ENCODE peak calls at places on chromosome 21, in six cellular contexts. R is upper lobe of left lung, U is lung, Z is tibial nerve, P is AG10803, F is HFF-Myc. I is an unnamed sample.

GRCh38 chr21:38819719-38820147 is 14.0 kb downstream of the ETS2 start:
- DNase-seq in R (no peak), U (peak), Z (no peak), P (peak), F (no peak), I (no peak)

GRCh38 chr21:35658242-35658641 is 402.1 kb downstream of the SETD4 start:
- DNase-seq in R (no peak), U (no peak), Z (no peak), P (peak), F (peak), I (peak)

GRCh38 chr21:35349378-35350080 is 300.4 kb upstream of the RUNX1 start:
- DNase-seq in R (no peak), U (no peak), Z (no peak), P (peak), F (no peak), I (no peak)

GRCh38 chr21:17105972-17106371 is 406.9 kb upstream of the CXADR start:
- DNase-seq in R (no peak), U (no peak), Z (no peak), P (no peak), F (no peak), I (no peak)

GRCh38 chr21:38768385-38769071 is 37.2 kb upstream of the ETS2 start:
- DNase-seq in R (no peak), U (no peak), Z (no peak), P (peak), F (peak), I (no peak)

GRCh38 chr21:34031835-34032370 is 41.5 kb upstream of the MRPS6 start:
- DNase-seq in R (no peak), U (no peak), Z (no peak), P (no peak), F (no peak), I (no peak)

GRCh38 chr21:43667191-43667904 is 8.0 kb downstream of the RRP1B start:
- DNase-seq in R (no peak), U (no peak), Z (no peak), P (peak), F (no peak), I (peak)

GRCh38 chr21:34343347-34344057 is 20.3 kb upstream of the KCNE2 start:
- DNase-seq in R (no peak), U (no peak), Z (no peak), P (no peak), F (no peak), I (no peak)

GRCh38 chr21:31295676-31296075 is 48.4 kb downstream of the TIAM1 start:
- DNase-seq in R (no peak), U (no peak), Z (no peak), P (no peak), F (no peak), I (no peak)

GRCh38 chr21:40964691-40965090 is 117.7 kb upstream of the DSCAM start:
- DNase-seq in R (no peak), U (no peak), Z (no peak), P (no peak), F (no peak), I (no peak)

GRCh38 chr21:26171310-26172100 is 935 bp upstream of the APP start:
- DNase-seq in R (no peak), U (no peak), Z (no peak), P (no peak), F (no peak), I (no peak)

GRCh38 chr21:26167593-26167992 is 3.0 kb downstream of the APP start:
- DNase-seq in R (no peak), U (no peak), Z (no peak), P (no peak), F (no peak), I (no peak)

GRCh38 chr21:26170471-26171309 is at the start of gene APP:
- DNase-seq in R (peak), U (peak), Z (peak), P (peak), F (no peak), I (no peak)

GRCh38 chr21:26169611-26170470 is 729 bp downstream of the APP start:
- DNase-seq in R (peak), U (peak), Z (peak), P (peak), F (no peak), I (no peak)

DNA sequence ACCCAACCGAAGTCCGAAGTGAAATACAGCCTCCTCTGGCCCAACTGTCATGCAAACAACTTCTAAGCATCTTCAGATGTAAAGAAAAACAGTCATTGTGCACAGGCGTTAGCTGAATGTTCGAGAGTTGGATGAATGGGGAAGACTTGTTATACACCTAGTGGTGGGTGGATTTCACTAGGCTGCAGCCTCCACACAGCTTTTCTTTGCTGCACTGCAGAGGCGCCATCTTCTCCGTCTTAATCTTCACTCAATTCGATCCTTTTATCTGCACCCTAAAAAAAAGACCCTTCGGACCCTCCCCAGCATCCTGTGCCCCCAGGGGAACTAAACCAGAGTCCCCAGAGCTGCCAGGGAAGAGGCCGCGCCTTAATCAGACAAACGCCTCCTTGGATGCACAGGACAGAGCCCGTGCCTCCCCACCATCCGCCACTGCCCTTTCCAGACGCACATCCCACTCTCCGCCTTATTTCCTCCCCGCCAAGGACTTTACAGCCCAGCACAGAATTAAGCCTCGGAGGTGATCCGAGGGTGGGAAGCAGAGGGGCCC is 1.4 kb downstream of the APP start:
- DNase-seq in R (no peak), U (peak), Z (no peak), P (peak), F (no peak), I (no peak)
- TF ChIP-seq CTCF in R (peak), U (no peak), Z (peak), P (peak), F (peak), I (peak)

DNA sequence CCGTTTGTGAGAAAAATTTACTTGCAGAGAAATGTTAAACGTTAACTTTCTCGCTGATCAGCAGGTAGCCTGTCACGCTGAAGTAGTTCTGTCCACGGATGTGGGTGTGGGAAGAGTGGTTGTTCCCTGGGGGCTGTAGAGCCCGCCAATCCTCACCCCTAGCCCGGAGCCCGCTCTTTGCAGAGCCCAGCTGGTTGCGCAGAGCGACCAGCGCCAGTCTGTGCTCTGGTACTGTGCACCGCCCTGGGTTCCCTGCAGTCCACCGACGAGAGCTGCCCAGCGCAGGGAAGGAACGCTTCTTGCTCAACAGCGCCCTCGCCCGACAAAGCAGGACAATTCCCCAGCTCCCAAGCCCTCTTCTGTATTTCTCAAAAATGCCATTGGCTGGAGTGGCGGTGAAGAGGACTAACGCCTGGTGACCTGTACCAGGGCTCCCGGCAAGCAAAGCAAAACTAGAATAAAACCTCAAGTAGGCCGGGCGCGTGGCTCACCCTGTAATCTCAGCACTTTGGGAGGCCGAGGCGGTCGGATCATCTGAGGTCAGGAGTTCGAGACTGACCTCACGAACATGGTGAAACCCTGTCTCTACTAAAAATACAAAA is 3.3 kb downstream of the RIPPLY3 start:
- DNase-seq in R (peak), U (peak), Z (peak), P (peak), F (peak), I (peak)
- H3K4me3 ChIP-seq in R (no peak), U (no peak), Z (no peak), P (peak), F (no peak), I (peak)

GRCh38 chr21:32562426-32562825 is 22.9 kb downstream of the TCP10L start:
- DNase-seq in R (no peak), U (no peak), Z (no peak), P (peak), F (peak), I (peak)
- TF ChIP-seq CTCF in R (no peak), U (no peak), Z (no peak), P (peak), F (peak), I (peak)

DNA sequence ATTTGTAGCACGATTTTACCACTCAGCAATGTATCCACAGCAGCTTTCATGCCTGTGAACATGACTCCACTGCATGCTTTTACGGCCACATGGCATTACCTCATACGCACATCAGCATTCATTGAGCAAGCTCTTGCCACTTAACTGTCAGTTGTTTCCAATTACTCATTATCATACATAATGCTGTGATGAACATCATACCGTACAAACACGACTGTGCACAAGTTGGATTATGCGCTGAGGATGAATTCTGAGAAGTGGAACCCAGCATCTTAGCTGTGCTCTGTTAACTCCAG is 9.6 kb downstream of the UMODL1 start:
- DNase-seq in R (no peak), U (no peak), Z (no peak), P (peak), F (peak), I (peak)
- H3K4me3 ChIP-seq in R (no peak), U (no peak), Z (no peak), P (no peak), F (no peak), I (no peak)

GRCh38 chr21:24899138-24899537 is 708.1 kb downstream of the MRPL39 start:
- DNase-seq in R (no peak), U (no peak), Z (no peak), P (no peak), F (no peak), I (no peak)

GRCh38 chr21:24897883-24898282 is 709.4 kb downstream of the MRPL39 start:
- DNase-seq in R (no peak), U (no peak), Z (no peak), P (no peak), F (no peak), I (no peak)

GRCh38 chr21:24896735-24897124 is 710.6 kb downstream of the MRPL39 start:
- DNase-seq in R (no peak), U (no peak), Z (no peak), P (no peak), F (no peak), I (no peak)

GRCh38 chr21:24894324-24894723 is 713.0 kb downstream of the MRPL39 start:
- DNase-seq in R (no peak), U (no peak), Z (no peak), P (no peak), F (no peak), I (no peak)

GRCh38 chr21:24895885-24896734 is 711.2 kb downstream of the MRPL39 start:
- DNase-seq in R (no peak), U (no peak), Z (no peak), P (peak), F (no peak), I (no peak)
- TF ChIP-seq CTCF in R (no peak), U (no peak), Z (peak), P (peak), F (no peak), I (no peak)

GRCh38 chr21:45957986-45958610 is 23.5 kb upstream of the COL6A1 start:
- DNase-seq in R (no peak), U (no peak), Z (peak), P (peak), F (no peak), I (peak)
- H3K4me3 ChIP-seq in R (no peak), U (no peak), Z (no peak), P (peak), F (no peak), I (no peak)

GRCh38 chr21:29671728-29672127 is 268.1 kb downstream of the GRIK1 start:
- DNase-seq in R (no peak), U (no peak), Z (no peak), P (no peak), F (no peak), I (no peak)
- TF ChIP-seq CTCF in R (no peak), U (no peak), Z (no peak), P (no peak), F (no peak), I (no peak)

GRCh38 chr21:45249626-45250025 is 38.1 kb downstream of the POFUT2 start:
- DNase-seq in R (no peak), U (no peak), Z (no peak), P (no peak), F (no peak), I (no peak)

GRCh38 chr21:45246535-45247320 is 41.0 kb downstream of the POFUT2 start:
- DNase-seq in R (no peak), U (no peak), Z (no peak), P (no peak), F (no peak), I (no peak)

GRCh38 chr21:45250272-45250671 is 37.4 kb downstream of the POFUT2 start:
- DNase-seq in R (no peak), U (no peak), Z (no peak), P (no peak), F (no peak), I (no peak)

GRCh38 chr21:45248893-45249381 is 38.8 kb downstream of the POFUT2 start:
- DNase-seq in R (no peak), U (no peak), Z (no peak), P (peak), F (no peak), I (no peak)

GRCh38 chr21:45248301-45248892 is 39.3 kb downstream of the POFUT2 start:
- DNase-seq in R (no peak), U (no peak), Z (no peak), P (no peak), F (no peak), I (no peak)
- H3K4me3 ChIP-seq in R (no peak), U (no peak), Z (no peak), P (peak), F (peak), I (no peak)